ENCODE peak calls at places on chromosomes 4 and X, in four cellular contexts. One of them, this sample, is unnamed.

GRCh38 chrX:123851010-123851409 is 8.8 kb upstream of the XIAP start:
- DNase-seq in H9: no peak
- DNase-seq in BJ: no peak
- DNase-seq in stomach: no peak
- DNase-seq in this sample: peak

GRCh38 chrX:20237864-20238263 is 28.8 kb downstream of the RPS6KA3 start:
- DNase-seq in H9: no peak
- DNase-seq in BJ: no peak
- DNase-seq in stomach: no peak
- DNase-seq in this sample: no peak

GRCh38 chrX:74492720-74493201 is 71.5 kb downstream of the SLC16A2 start:
- DNase-seq in H9: peak
- DNase-seq in BJ: no peak
- DNase-seq in stomach: no peak
- DNase-seq in this sample: peak

GRCh38 chr4:7398104-7398423 is 36.7 kb downstream of the PSAPL1 start:
- DNase-seq in H9: no peak
- DNase-seq in stomach: no peak
- DNase-seq in BJ: no peak
- DNase-seq in this sample: peak

GRCh38 chr4:100287569-100287968 is 97.3 kb upstream of the DDIT4L start:
- DNase-seq in H9: no peak
- DNase-seq in stomach: no peak
- DNase-seq in BJ: no peak
- DNase-seq in this sample: no peak

GRCh38 chrX:110219920-110220319 is 98.0 kb downstream of the AMMECR1 start:
- DNase-seq in H9: no peak
- DNase-seq in stomach: no peak
- DNase-seq in BJ: no peak
- DNase-seq in this sample: no peak

GRCh38 chrX:11628399-11628798 is 37.3 kb downstream of the ARHGAP6 start:
- DNase-seq in stomach: no peak
- DNase-seq in H9: no peak
- DNase-seq in BJ: no peak
- DNase-seq in this sample: no peak

GRCh38 chr4:91936301-91936700 is 367.5 kb upstream of the GRID2 start:
- DNase-seq in H9: no peak
- DNase-seq in stomach: no peak
- DNase-seq in BJ: no peak
- DNase-seq in this sample: no peak

GRCh38 chr4:7419961-7420660 is 14.6 kb downstream of the PSAPL1 start:
- DNase-seq in BJ: no peak
- DNase-seq in H9: peak
- DNase-seq in stomach: peak
- DNase-seq in this sample: peak

GRCh38 chr4:107279729-107280128 is 243.6 kb upstream of the DKK2 start:
- DNase-seq in H9: no peak
- DNase-seq in stomach: no peak
- DNase-seq in BJ: no peak
- DNase-seq in this sample: no peak

GRCh38 chrX:10514891-10515290 is 105.5 kb downstream of the MID1 start:
- DNase-seq in H9: no peak
- DNase-seq in BJ: no peak
- DNase-seq in stomach: no peak
- DNase-seq in this sample: no peak

GRCh38 chr4:77938560-77938959 is 75.9 kb downstream of the MRPL1 start:
- DNase-seq in BJ: no peak
- DNase-seq in stomach: no peak
- DNase-seq in H9: no peak
- DNase-seq in this sample: no peak

GRCh38 chr4:117137143-117137542 is 51.8 kb upstream of the TRAM1L1 start:
- DNase-seq in H9: no peak
- DNase-seq in BJ: peak
- DNase-seq in stomach: no peak
- DNase-seq in this sample: peak

GRCh38 chr4:58606303-58606702 is 1496.1 kb upstream of the IGFBP7 start:
- DNase-seq in stomach: no peak
- DNase-seq in H9: no peak
- DNase-seq in BJ: no peak
- DNase-seq in this sample: no peak

GRCh38 chrX:30659421-30659820 is 6.2 kb downstream of the GK start:
- DNase-seq in H9: no peak
- DNase-seq in BJ: peak
- DNase-seq in stomach: no peak
- DNase-seq in this sample: no peak

GRCh38 chrX:47807548-47807947 is 29.2 kb upstream of the ZNF81 start:
- DNase-seq in H9: peak
- DNase-seq in stomach: no peak
- DNase-seq in BJ: no peak
- DNase-seq in this sample: peak

GRCh38 chr4:185307136-185307950 is 88.4 kb downstream of the LRP2BP start:
- DNase-seq in H9: peak
- DNase-seq in stomach: no peak
- DNase-seq in BJ: no peak
- DNase-seq in this sample: peak

GRCh38 chrX:105317117-105317516 is 96.6 kb upstream of the TEX13A start:
- DNase-seq in H9: no peak
- DNase-seq in stomach: no peak
- DNase-seq in BJ: no peak
- DNase-seq in this sample: no peak

GRCh38 chr4:111652206-111652605 is 493.0 kb upstream of the FAM241A start:
- DNase-seq in stomach: no peak
- DNase-seq in H9: no peak
- DNase-seq in BJ: no peak
- DNase-seq in this sample: no peak

GRCh38 chr4:113760852-113761681 is 471 bp downstream of the CAMK2D start:
- DNase-seq in BJ: no peak
- DNase-seq in H9: peak
- DNase-seq in stomach: peak
- DNase-seq in this sample: peak

GRCh38 chrX:152725409-152725808 is 8.1 kb downstream of the CSAG1 start:
- DNase-seq in H9: no peak
- DNase-seq in BJ: no peak
- DNase-seq in stomach: no peak
- DNase-seq in this sample: no peak

GRCh38 chrX:68877606-68878005 is 48.8 kb downstream of the EFNB1 start:
- DNase-seq in H9: no peak
- DNase-seq in stomach: no peak
- DNase-seq in BJ: no peak
- DNase-seq in this sample: no peak

GRCh38 chr4:37953620-37954325 is 6.4 kb upstream of the PTTG2 start:
- DNase-seq in BJ: no peak
- DNase-seq in H9: no peak
- DNase-seq in stomach: no peak
- DNase-seq in this sample: no peak

GRCh38 chr4:88949605-88950004 is 107.4 kb downstream of the FAM13A start:
- DNase-seq in BJ: no peak
- DNase-seq in stomach: no peak
- DNase-seq in H9: no peak
- DNase-seq in this sample: no peak